ENCODE peak calls at places on chromosomes 1 and 21, in four cellular contexts. V is H9, P is IMR-90, I is mesendoderm. D is an unnamed sample.

GRCh38 chr1:224800486-224801119 is 128.9 kb upstream of the DNAH14 start:
- DNase-seq in V (peak), I (no peak), P (no peak), D (peak)

GRCh38 chr1:64912191-64912590 is 54.2 kb downstream of the JAK1 start:
- DNase-seq in P (no peak), I (no peak), V (no peak), D (no peak)

GRCh38 chr1:219066098-219066497 is 107.6 kb upstream of the LYPLAL1 start:
- DNase-seq in V (no peak), I (no peak), P (no peak), D (no peak)

GRCh38 chr1:212916395-212917133 is 33.8 kb upstream of the VASH2 start:
- DNase-seq in P (peak), I (peak), V (peak), D (no peak)

GRCh38 chr1:4362314-4363044 is 291.9 kb upstream of the AJAP1 start:
- DNase-seq in V (no peak), I (no peak), P (no peak), D (no peak)

GRCh38 chr1:39788758-39789570 is at the start of gene BMP8B:
- DNase-seq in I (peak), V (peak), P (no peak), D (peak)

GRCh38 chr1:201769966-201770365 is 59.0 kb upstream of the IPO9 start:
- DNase-seq in I (no peak), V (no peak), P (peak), D (no peak)

GRCh38 chr1:59218521-59219236 is 78.2 kb upstream of the FGGY start:
- DNase-seq in I (no peak), P (peak), V (no peak), D (no peak)

GRCh38 chr1:42173961-42174715 is 9.6 kb upstream of the GUCA2A start:
- DNase-seq in V (no peak), P (peak), I (no peak), D (no peak)

GRCh38 chr1:21534674-21535378 is 25.6 kb downstream of the ALPL start:
- DNase-seq in P (peak), V (peak), I (peak), D (no peak)

GRCh38 chr1:81192647-81193642 is 607.8 kb upstream of the ADGRL2 start:
- DNase-seq in I (peak), V (no peak), P (no peak), D (no peak)

GRCh38 chr1:201362906-201363305 is 14.6 kb downstream of the TNNT2 start:
- DNase-seq in V (no peak), P (no peak), I (no peak), D (no peak)

GRCh38 chr1:110615548-110616130 is 9.5 kb upstream of the KCNA2 start:
- DNase-seq in V (peak), P (peak), I (peak), D (no peak)

DNA sequence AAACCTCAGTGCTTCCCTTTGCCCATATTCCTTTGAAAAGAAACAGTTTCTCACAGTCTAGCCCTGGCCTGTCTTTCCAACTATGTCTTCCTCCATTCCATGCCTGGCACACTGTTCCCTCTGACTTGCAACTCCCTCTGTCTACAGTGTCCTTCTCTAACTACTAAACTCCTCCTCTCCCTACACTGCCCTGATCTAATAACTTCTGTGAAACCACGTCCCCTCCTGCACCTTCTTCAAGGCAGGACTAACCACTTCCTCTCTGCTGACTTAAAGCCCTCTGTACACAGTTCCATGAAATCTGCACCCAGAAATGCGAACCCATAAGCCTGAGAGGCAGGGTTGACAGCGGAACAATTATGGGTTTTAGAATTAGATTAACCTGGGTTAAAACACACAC is 62.2 kb upstream of the ATP1B1 start:
- DNase-seq in V (no peak), P (no peak), I (no peak), D (no peak)
- H3K56ac ChIP-seq in V (no peak), P (no peak), I (no peak), D (no peak)

DNA sequence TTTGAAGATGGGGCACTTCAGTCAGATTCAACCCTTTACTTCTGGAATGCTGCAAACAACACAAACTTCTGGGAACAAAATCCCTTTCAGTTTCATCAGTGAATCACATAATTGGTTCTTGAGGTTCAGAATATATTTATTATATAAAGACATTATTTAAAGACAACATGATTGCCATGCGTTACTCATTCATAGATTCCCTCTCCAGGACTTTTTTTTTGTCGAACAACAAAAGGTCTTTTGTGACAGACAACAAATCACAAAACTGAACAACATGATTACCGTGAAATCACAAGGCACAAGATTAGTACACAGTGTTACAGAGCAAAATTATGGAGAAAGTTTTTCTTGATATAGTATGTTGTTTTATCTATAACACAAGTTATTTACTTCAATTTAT is 1815.0 kb downstream of the NCAM2 start:
- DNase-seq in I (no peak), V (no peak), P (no peak), D (no peak)
- H3K56ac ChIP-seq in I (no peak), V (no peak), P (no peak), D (no peak)

DNA sequence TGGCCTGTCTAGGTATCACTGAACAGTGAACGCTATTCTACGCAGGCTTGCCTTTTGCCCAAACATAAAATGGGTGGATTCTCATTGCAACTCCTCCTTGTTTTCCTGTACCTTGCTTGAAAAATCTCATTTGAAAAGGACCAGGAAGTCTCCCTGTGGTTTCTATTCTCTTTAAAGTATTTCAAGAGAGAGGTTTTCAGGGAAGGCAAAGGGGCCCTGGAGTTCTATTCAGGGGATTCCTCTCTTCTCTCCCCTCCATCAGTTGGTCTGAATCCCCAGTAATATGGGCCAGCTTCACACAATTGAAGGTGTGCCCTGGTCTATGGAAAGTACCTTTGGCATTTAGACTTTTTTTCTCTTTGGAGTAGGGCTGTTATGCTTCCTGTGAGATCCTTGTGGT is 311.3 kb downstream of the RGS7 start:
- DNase-seq in I (no peak), V (no peak), P (no peak), D (no peak)
- H3K56ac ChIP-seq in I (no peak), V (no peak), P (no peak), D (no peak)

GRCh38 chr1:13479171-13479856 is 34.5 kb downstream of the LRRC38 start:
- DNase-seq in V (no peak), P (no peak), I (no peak), D (no peak)

GRCh38 chr1:13478687-13479086 is 35.1 kb downstream of the LRRC38 start:
- DNase-seq in P (no peak), I (no peak), V (no peak), D (no peak)

GRCh38 chr1:13487143-13487868 is 26.5 kb downstream of the LRRC38 start:
- DNase-seq in V (no peak), I (no peak), P (no peak), D (no peak)

GRCh38 chr1:13483946-13484345 is 29.9 kb downstream of the LRRC38 start:
- DNase-seq in P (no peak), V (no peak), I (no peak), D (no peak)

DNA sequence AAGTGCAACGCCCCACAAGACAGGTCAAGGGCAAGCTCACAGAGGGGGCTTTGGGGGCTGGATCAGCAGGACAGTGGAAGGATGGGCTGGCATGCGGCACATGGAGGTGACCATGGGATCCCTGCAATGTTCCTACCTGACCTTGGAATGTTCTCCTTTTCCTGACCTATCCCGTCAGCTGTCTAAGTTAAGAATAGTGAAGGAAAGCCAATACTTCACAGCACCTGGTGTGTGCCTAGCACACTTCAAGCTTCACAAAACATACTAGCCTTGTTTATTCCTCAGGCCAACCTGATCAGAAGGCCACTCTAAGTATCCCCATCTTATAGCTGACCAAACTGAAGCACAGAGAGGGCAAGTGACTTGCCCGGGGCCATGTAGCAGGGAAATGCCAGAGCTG is 31.2 kb downstream of the LRRC38 start:
- DNase-seq in V (no peak), I (no peak), P (no peak), D (no peak)
- H3K56ac ChIP-seq in V (no peak), I (no peak), P (no peak), D (no peak)

GRCh38 chr1:60415696-60416095 is 342.1 kb upstream of the C1orf87 start:
- DNase-seq in P (no peak), V (no peak), I (no peak), D (no peak)
- H3K56ac ChIP-seq in P (no peak), V (no peak), I (no peak), D (no peak)

GRCh38 chr1:116417678-116418077 is 44.6 kb downstream of the ATP1A1 start:
- DNase-seq in P (no peak), I (no peak), V (no peak), D (no peak)
- H3K56ac ChIP-seq in P (peak), I (peak), V (no peak), D (no peak)

D was measured in H1.